ENCODE peak calls at places on chromosomes 12 and 14, in ten cellular contexts. One of them, this sample, is unnamed.

GRCh38 chr14:21494902-21495762 is 16.0 kb downstream of the METTL3 start:
- DNase-seq in activated T-cell treated with anti-CD3 and anti-CD28 coated beads, Interleukin-2, amount 50 U/mL, for 4 hours: no peak
- DNase-seq in PC-3: no peak
- DNase-seq in stimulated activated effector memory CD8-positive, alpha-beta T cell treated with anti-CD3 and anti-CD28 coated beads, Interleukin-12 subunit alpha, Interleukin-12 subunit beta, amount 100 ng/mL, for 72 hours: no peak
- DNase-seq in mesenteric fat pad: no peak
- DNase-seq in AG20443: no peak
- DNase-seq in cerebellar cortex: no peak
- DNase-seq in fibroblast of the aortic adventitia: peak
- DNase-seq in stimulated activated CD4-positive, alpha-beta T cell treated with anti-CD3 and anti-CD28 coated beads, Interleukin-4, amount 100 ng/mL, for 24 hours: no peak
- DNase-seq in GM13977: no peak
- DNase-seq in this sample: no peak

GRCh38 chr14:68790656-68791077 is 2.2 kb downstream of the ZFP36L1 start:
- DNase-seq in activated T-cell treated with anti-CD3 and anti-CD28 coated beads, Interleukin-2, amount 50 U/mL, for 4 hours: peak
- DNase-seq in PC-3: peak
- DNase-seq in stimulated activated effector memory CD8-positive, alpha-beta T cell treated with anti-CD3 and anti-CD28 coated beads, Interleukin-12 subunit alpha, Interleukin-12 subunit beta, amount 100 ng/mL, for 72 hours: no peak
- DNase-seq in mesenteric fat pad: no peak
- DNase-seq in AG20443: no peak
- DNase-seq in cerebellar cortex: no peak
- DNase-seq in fibroblast of the aortic adventitia: no peak
- DNase-seq in stimulated activated CD4-positive, alpha-beta T cell treated with anti-CD3 and anti-CD28 coated beads, Interleukin-4, amount 100 ng/mL, for 24 hours: peak
- DNase-seq in GM13977: no peak
- DNase-seq in this sample: no peak

GRCh38 chr12:97386133-97386581 is 76.4 kb upstream of the RMST start:
- DNase-seq in activated T-cell treated with anti-CD3 and anti-CD28 coated beads, Interleukin-2, amount 50 U/mL, for 4 hours: no peak
- DNase-seq in PC-3: no peak
- DNase-seq in stimulated activated effector memory CD8-positive, alpha-beta T cell treated with anti-CD3 and anti-CD28 coated beads, Interleukin-12 subunit alpha, Interleukin-12 subunit beta, amount 100 ng/mL, for 72 hours: no peak
- DNase-seq in mesenteric fat pad: no peak
- DNase-seq in AG20443: no peak
- DNase-seq in cerebellar cortex: peak
- DNase-seq in fibroblast of the aortic adventitia: no peak
- DNase-seq in stimulated activated CD4-positive, alpha-beta T cell treated with anti-CD3 and anti-CD28 coated beads, Interleukin-4, amount 100 ng/mL, for 24 hours: no peak
- DNase-seq in GM13977: no peak
- DNase-seq in this sample: no peak

GRCh38 chr12:128314611-128315010 is 47.6 kb downstream of the TMEM132C start:
- DNase-seq in activated T-cell treated with anti-CD3 and anti-CD28 coated beads, Interleukin-2, amount 50 U/mL, for 4 hours: no peak
- DNase-seq in PC-3: no peak
- DNase-seq in stimulated activated effector memory CD8-positive, alpha-beta T cell treated with anti-CD3 and anti-CD28 coated beads, Interleukin-12 subunit alpha, Interleukin-12 subunit beta, amount 100 ng/mL, for 72 hours: no peak
- DNase-seq in mesenteric fat pad: no peak
- DNase-seq in AG20443: no peak
- DNase-seq in cerebellar cortex: no peak
- DNase-seq in fibroblast of the aortic adventitia: no peak
- DNase-seq in stimulated activated CD4-positive, alpha-beta T cell treated with anti-CD3 and anti-CD28 coated beads, Interleukin-4, amount 100 ng/mL, for 24 hours: no peak
- DNase-seq in GM13977: no peak
- DNase-seq in this sample: no peak

GRCh38 chr14:89598548-89599186 is 181.6 kb upstream of the FOXN3 start:
- DNase-seq in activated T-cell treated with anti-CD3 and anti-CD28 coated beads, Interleukin-2, amount 50 U/mL, for 4 hours: no peak
- DNase-seq in PC-3: no peak
- DNase-seq in stimulated activated effector memory CD8-positive, alpha-beta T cell treated with anti-CD3 and anti-CD28 coated beads, Interleukin-12 subunit alpha, Interleukin-12 subunit beta, amount 100 ng/mL, for 72 hours: no peak
- DNase-seq in mesenteric fat pad: no peak
- DNase-seq in AG20443: no peak
- DNase-seq in cerebellar cortex: no peak
- DNase-seq in fibroblast of the aortic adventitia: peak
- DNase-seq in stimulated activated CD4-positive, alpha-beta T cell treated with anti-CD3 and anti-CD28 coated beads, Interleukin-4, amount 100 ng/mL, for 24 hours: no peak
- DNase-seq in GM13977: no peak
- DNase-seq in this sample: peak

GRCh38 chr14:32259368-32260013 is 56.4 kb upstream of the RNU6-8 start:
- DNase-seq in activated T-cell treated with anti-CD3 and anti-CD28 coated beads, Interleukin-2, amount 50 U/mL, for 4 hours: no peak
- DNase-seq in PC-3: peak
- DNase-seq in stimulated activated effector memory CD8-positive, alpha-beta T cell treated with anti-CD3 and anti-CD28 coated beads, Interleukin-12 subunit alpha, Interleukin-12 subunit beta, amount 100 ng/mL, for 72 hours: no peak
- DNase-seq in mesenteric fat pad: no peak
- DNase-seq in AG20443: peak
- DNase-seq in cerebellar cortex: no peak
- DNase-seq in fibroblast of the aortic adventitia: peak
- DNase-seq in stimulated activated CD4-positive, alpha-beta T cell treated with anti-CD3 and anti-CD28 coated beads, Interleukin-4, amount 100 ng/mL, for 24 hours: no peak
- DNase-seq in GM13977: peak
- DNase-seq in this sample: peak

GRCh38 chr14:103346286-103346685 is 12.2 kb downstream of the EIF5 start:
- DNase-seq in activated T-cell treated with anti-CD3 and anti-CD28 coated beads, Interleukin-2, amount 50 U/mL, for 4 hours: no peak
- DNase-seq in PC-3: no peak
- DNase-seq in stimulated activated effector memory CD8-positive, alpha-beta T cell treated with anti-CD3 and anti-CD28 coated beads, Interleukin-12 subunit alpha, Interleukin-12 subunit beta, amount 100 ng/mL, for 72 hours: no peak
- DNase-seq in mesenteric fat pad: no peak
- DNase-seq in AG20443: no peak
- DNase-seq in cerebellar cortex: no peak
- DNase-seq in fibroblast of the aortic adventitia: no peak
- DNase-seq in stimulated activated CD4-positive, alpha-beta T cell treated with anti-CD3 and anti-CD28 coated beads, Interleukin-4, amount 100 ng/mL, for 24 hours: no peak
- DNase-seq in GM13977: no peak
- DNase-seq in this sample: no peak

GRCh38 chr12:10851243-10851858 is 2.1 kb upstream of the PRR4 start:
- DNase-seq in activated T-cell treated with anti-CD3 and anti-CD28 coated beads, Interleukin-2, amount 50 U/mL, for 4 hours: no peak
- DNase-seq in PC-3: peak
- DNase-seq in stimulated activated effector memory CD8-positive, alpha-beta T cell treated with anti-CD3 and anti-CD28 coated beads, Interleukin-12 subunit alpha, Interleukin-12 subunit beta, amount 100 ng/mL, for 72 hours: no peak
- DNase-seq in mesenteric fat pad: no peak
- DNase-seq in AG20443: no peak
- DNase-seq in cerebellar cortex: no peak
- DNase-seq in fibroblast of the aortic adventitia: no peak
- DNase-seq in stimulated activated CD4-positive, alpha-beta T cell treated with anti-CD3 and anti-CD28 coated beads, Interleukin-4, amount 100 ng/mL, for 24 hours: no peak
- DNase-seq in GM13977: no peak
- DNase-seq in this sample: no peak

GRCh38 chr12:57619434-57620244 is 8.4 kb downstream of the ARHGEF25 start:
- DNase-seq in activated T-cell treated with anti-CD3 and anti-CD28 coated beads, Interleukin-2, amount 50 U/mL, for 4 hours: no peak
- DNase-seq in PC-3: no peak
- DNase-seq in stimulated activated effector memory CD8-positive, alpha-beta T cell treated with anti-CD3 and anti-CD28 coated beads, Interleukin-12 subunit alpha, Interleukin-12 subunit beta, amount 100 ng/mL, for 72 hours: no peak
- DNase-seq in mesenteric fat pad: peak
- DNase-seq in AG20443: no peak
- DNase-seq in cerebellar cortex: no peak
- DNase-seq in fibroblast of the aortic adventitia: no peak
- DNase-seq in stimulated activated CD4-positive, alpha-beta T cell treated with anti-CD3 and anti-CD28 coated beads, Interleukin-4, amount 100 ng/mL, for 24 hours: no peak
- DNase-seq in GM13977: peak
- DNase-seq in this sample: no peak

GRCh38 chr12:54935235-54935951 is 49.2 kb downstream of the TESPA1 start:
- DNase-seq in activated T-cell treated with anti-CD3 and anti-CD28 coated beads, Interleukin-2, amount 50 U/mL, for 4 hours: peak
- DNase-seq in PC-3: peak
- DNase-seq in stimulated activated effector memory CD8-positive, alpha-beta T cell treated with anti-CD3 and anti-CD28 coated beads, Interleukin-12 subunit alpha, Interleukin-12 subunit beta, amount 100 ng/mL, for 72 hours: peak
- DNase-seq in mesenteric fat pad: no peak
- DNase-seq in AG20443: peak
- DNase-seq in cerebellar cortex: no peak
- DNase-seq in fibroblast of the aortic adventitia: peak
- DNase-seq in stimulated activated CD4-positive, alpha-beta T cell treated with anti-CD3 and anti-CD28 coated beads, Interleukin-4, amount 100 ng/mL, for 24 hours: peak
- DNase-seq in GM13977: peak
- DNase-seq in this sample: peak

GRCh38 chr14:63438065-63438757 is 105.0 kb downstream of the PPP2R5E start:
- DNase-seq in activated T-cell treated with anti-CD3 and anti-CD28 coated beads, Interleukin-2, amount 50 U/mL, for 4 hours: peak
- DNase-seq in PC-3: peak
- DNase-seq in stimulated activated effector memory CD8-positive, alpha-beta T cell treated with anti-CD3 and anti-CD28 coated beads, Interleukin-12 subunit alpha, Interleukin-12 subunit beta, amount 100 ng/mL, for 72 hours: no peak
- DNase-seq in mesenteric fat pad: no peak
- DNase-seq in AG20443: peak
- DNase-seq in cerebellar cortex: peak
- DNase-seq in fibroblast of the aortic adventitia: peak
- DNase-seq in stimulated activated CD4-positive, alpha-beta T cell treated with anti-CD3 and anti-CD28 coated beads, Interleukin-4, amount 100 ng/mL, for 24 hours: peak
- DNase-seq in GM13977: no peak
- DNase-seq in this sample: peak

GRCh38 chr12:108720757-108721514 is 10.4 kb downstream of the CORO1C start:
- DNase-seq in activated T-cell treated with anti-CD3 and anti-CD28 coated beads, Interleukin-2, amount 50 U/mL, for 4 hours: no peak
- DNase-seq in PC-3: peak
- DNase-seq in stimulated activated effector memory CD8-positive, alpha-beta T cell treated with anti-CD3 and anti-CD28 coated beads, Interleukin-12 subunit alpha, Interleukin-12 subunit beta, amount 100 ng/mL, for 72 hours: no peak
- DNase-seq in mesenteric fat pad: no peak
- DNase-seq in AG20443: peak
- DNase-seq in cerebellar cortex: no peak
- DNase-seq in fibroblast of the aortic adventitia: peak
- DNase-seq in stimulated activated CD4-positive, alpha-beta T cell treated with anti-CD3 and anti-CD28 coated beads, Interleukin-4, amount 100 ng/mL, for 24 hours: no peak
- DNase-seq in GM13977: no peak
- DNase-seq in this sample: no peak

GRCh38 chr12:90543393-90543792 is 411.6 kb downstream of the CCER1 start:
- DNase-seq in activated T-cell treated with anti-CD3 and anti-CD28 coated beads, Interleukin-2, amount 50 U/mL, for 4 hours: no peak
- DNase-seq in PC-3: peak
- DNase-seq in stimulated activated effector memory CD8-positive, alpha-beta T cell treated with anti-CD3 and anti-CD28 coated beads, Interleukin-12 subunit alpha, Interleukin-12 subunit beta, amount 100 ng/mL, for 72 hours: no peak
- DNase-seq in mesenteric fat pad: no peak
- DNase-seq in AG20443: no peak
- DNase-seq in cerebellar cortex: no peak
- DNase-seq in fibroblast of the aortic adventitia: peak
- DNase-seq in stimulated activated CD4-positive, alpha-beta T cell treated with anti-CD3 and anti-CD28 coated beads, Interleukin-4, amount 100 ng/mL, for 24 hours: no peak
- DNase-seq in GM13977: no peak
- DNase-seq in this sample: no peak

GRCh38 chr12:124749725-124750124 is 113.9 kb downstream of the SCARB1 start:
- DNase-seq in activated T-cell treated with anti-CD3 and anti-CD28 coated beads, Interleukin-2, amount 50 U/mL, for 4 hours: no peak
- DNase-seq in PC-3: no peak
- DNase-seq in stimulated activated effector memory CD8-positive, alpha-beta T cell treated with anti-CD3 and anti-CD28 coated beads, Interleukin-12 subunit alpha, Interleukin-12 subunit beta, amount 100 ng/mL, for 72 hours: no peak
- DNase-seq in mesenteric fat pad: no peak
- DNase-seq in AG20443: no peak
- DNase-seq in cerebellar cortex: no peak
- DNase-seq in fibroblast of the aortic adventitia: no peak
- DNase-seq in stimulated activated CD4-positive, alpha-beta T cell treated with anti-CD3 and anti-CD28 coated beads, Interleukin-4, amount 100 ng/mL, for 24 hours: no peak
- DNase-seq in GM13977: no peak
- DNase-seq in this sample: no peak

GRCh38 chr12:75236206-75236605 is 26.6 kb upstream of the KCNC2 start:
- DNase-seq in activated T-cell treated with anti-CD3 and anti-CD28 coated beads, Interleukin-2, amount 50 U/mL, for 4 hours: no peak
- DNase-seq in PC-3: peak
- DNase-seq in stimulated activated effector memory CD8-positive, alpha-beta T cell treated with anti-CD3 and anti-CD28 coated beads, Interleukin-12 subunit alpha, Interleukin-12 subunit beta, amount 100 ng/mL, for 72 hours: no peak
- DNase-seq in mesenteric fat pad: no peak
- DNase-seq in AG20443: no peak
- DNase-seq in cerebellar cortex: no peak
- DNase-seq in fibroblast of the aortic adventitia: no peak
- DNase-seq in stimulated activated CD4-positive, alpha-beta T cell treated with anti-CD3 and anti-CD28 coated beads, Interleukin-4, amount 100 ng/mL, for 24 hours: no peak
- DNase-seq in GM13977: no peak
- DNase-seq in this sample: no peak

GRCh38 chr14:54564799-54565235 is 2.1 kb upstream of the SAMD4A start:
- DNase-seq in activated T-cell treated with anti-CD3 and anti-CD28 coated beads, Interleukin-2, amount 50 U/mL, for 4 hours: no peak
- DNase-seq in PC-3: peak
- DNase-seq in stimulated activated effector memory CD8-positive, alpha-beta T cell treated with anti-CD3 and anti-CD28 coated beads, Interleukin-12 subunit alpha, Interleukin-12 subunit beta, amount 100 ng/mL, for 72 hours: no peak
- DNase-seq in mesenteric fat pad: no peak
- DNase-seq in AG20443: peak
- DNase-seq in cerebellar cortex: peak
- DNase-seq in fibroblast of the aortic adventitia: peak
- DNase-seq in stimulated activated CD4-positive, alpha-beta T cell treated with anti-CD3 and anti-CD28 coated beads, Interleukin-4, amount 100 ng/mL, for 24 hours: no peak
- DNase-seq in GM13977: no peak
- DNase-seq in this sample: no peak

GRCh38 chr14:69715725-69716482 is 51.0 kb upstream of the SRSF5 start:
- DNase-seq in activated T-cell treated with anti-CD3 and anti-CD28 coated beads, Interleukin-2, amount 50 U/mL, for 4 hours: no peak
- DNase-seq in PC-3: no peak
- DNase-seq in stimulated activated effector memory CD8-positive, alpha-beta T cell treated with anti-CD3 and anti-CD28 coated beads, Interleukin-12 subunit alpha, Interleukin-12 subunit beta, amount 100 ng/mL, for 72 hours: no peak
- DNase-seq in mesenteric fat pad: no peak
- DNase-seq in AG20443: peak
- DNase-seq in cerebellar cortex: peak
- DNase-seq in fibroblast of the aortic adventitia: peak
- DNase-seq in stimulated activated CD4-positive, alpha-beta T cell treated with anti-CD3 and anti-CD28 coated beads, Interleukin-4, amount 100 ng/mL, for 24 hours: no peak
- DNase-seq in GM13977: no peak
- DNase-seq in this sample: no peak

This sample was measured in GM12865.